ENCODE peak calls at places on chromosome 19, in nine cellular contexts. U is neural progenitor cell; G is activated CD4-positive, alpha-beta T cell treated with anti-CD3 and anti-CD28 coated beads, Interleukin-2, amount 10 ng/mL, durations not matched to agents 7 days and 5 days; C is heart right ventricle; D is heart left ventricle; I is effector memory CD4-positive, alpha-beta T cell; S is nucleus accumbens; P is PC-3; H is renal cortical epithelial cell. X is an unnamed sample.

GRCh38 chr19:19427302-19427701 is 21.8 kb downstream of the GATAD2A start:
- DNase-seq in C (no peak), H (no peak), U (no peak), G (no peak), D (no peak), S (no peak), P (no peak), I (no peak), X (no peak)

GRCh38 chr19:15672580-15673175 is at the start of gene CYP4F12:
- DNase-seq in U (no peak), C (peak; percentile 92), P (peak; percentile 56), D (peak; percentile 87), H (peak; percentile 4), I (no peak), S (no peak), G (no peak), X (no peak)

GRCh38 chr19:37114001-37114400 is 35.8 kb downstream of the ZNF420 start:
- DNase-seq in G (no peak), D (no peak), C (no peak), S (no peak), I (no peak), H (no peak), P (no peak), U (no peak), X (no peak)

GRCh38 chr19:48633148-48634035 is 3.8 kb downstream of the DBP start:
- DNase-seq in I (no peak), H (no peak), P (no peak), G (no peak), D (no peak), C (no peak), U (no peak), S (no peak), X (no peak)

GRCh38 chr19:33432408-33433170 is 59.1 kb downstream of the CEBPG start:
- DNase-seq in D (no peak), S (no peak), I (no peak), P (no peak), C (no peak), G (no peak), H (no peak), U (no peak), X (no peak)

GRCh38 chr19:20367811-20368294 is 197.7 kb downstream of the ZNF737 start:
- DNase-seq in U (peak; percentile 71), H (no peak), G (no peak), P (no peak), I (no peak), C (no peak), D (no peak), S (peak; percentile 23), X (no peak)

GRCh38 chr19:4803736-4804695 is 12.5 kb downstream of the FEM1A start:
- DNase-seq in U (peak; percentile 93), S (peak; percentile 20), G (peak; percentile 72), I (peak; percentile 36), D (peak; percentile 70), P (peak; percentile 80), C (peak; percentile 69), H (no peak), X (peak; percentile 63)

GRCh38 chr19:33794578-33795369 is 1.9 kb upstream of the KCTD15 start:
- DNase-seq in U (peak; percentile 59), P (no peak), G (no peak), S (no peak), C (peak; percentile 54), H (no peak), I (no peak), D (no peak), X (no peak)

GRCh38 chr19:30036154-30037129 is 94.4 kb downstream of the URI1 start:
- DNase-seq in C (no peak), G (no peak), S (no peak), H (peak; percentile 17), P (no peak), D (no peak), I (no peak), U (no peak), X (no peak)

GRCh38 chr19:16262618-16263017 is 62.0 kb upstream of the KLF2 start:
- DNase-seq in S (no peak), H (no peak), D (no peak), I (no peak), G (no peak), U (no peak), C (no peak), P (no peak), X (no peak)

GRCh38 chr19:18749362-18750231 is 41.5 kb downstream of the COMP start:
- DNase-seq in S (no peak), U (peak; percentile 42), C (no peak), G (no peak), P (no peak), D (no peak), H (no peak), I (no peak), X (no peak)

GRCh38 chr19:16104722-16105121 is 7.0 kb upstream of the RAB8A start:
- DNase-seq in S (no peak), P (no peak), C (no peak), G (no peak), D (no peak), H (no peak), U (no peak), I (no peak), X (no peak)

GRCh38 chr19:34838248-34838647 is 65.2 kb upstream of the ZNF599 start:
- DNase-seq in S (no peak), P (peak; percentile 12), H (no peak), I (no peak), G (no peak), U (peak; percentile 49), D (no peak), C (no peak), X (no peak)

GRCh38 chr19:2542341-2543069 is 66.6 kb downstream of the GADD45B start:
- DNase-seq in I (no peak), P (no peak), H (no peak), D (no peak), G (no peak), S (no peak), U (no peak), C (no peak), X (no peak)

GRCh38 chr19:1632462-1633268 is 19.8 kb downstream of the TCF3 start:
- DNase-seq in S (no peak), I (no peak), U (no peak), G (no peak), C (no peak), H (no peak), D (no peak), P (no peak), X (no peak)

GRCh38 chr19:4957981-4958380 is 10.9 kb upstream of the KDM4B start:
- DNase-seq in I (no peak), H (no peak), P (no peak), S (no peak), U (no peak), G (no peak), D (no peak), C (no peak), X (no peak)

GRCh38 chr19:54364775-54365257 is at the start of gene LAIR1:
- DNase-seq in H (no peak), S (no peak), C (peak; percentile 34), I (no peak), D (peak; percentile 52), U (no peak), P (no peak), G (peak; percentile 61), X (no peak)

GRCh38 chr19:19661675-19662251 is 1.7 kb downstream of the ATP13A1 start:
- DNase-seq in H (no peak), U (peak; percentile 87), S (no peak), P (no peak), I (peak; percentile 48), G (peak; percentile 56), D (no peak), C (no peak), X (no peak)

GRCh38 chr19:32692727-32693061 is 1.1 kb downstream of the NUDT19 start:
- DNase-seq in C (no peak), S (no peak), H (no peak), P (no peak), D (no peak), I (no peak), G (peak; percentile 13), U (no peak), X (no peak)

GRCh38 chr19:4454952-4455738 is 2.4 kb downstream of the UBXN6 start:
- DNase-seq in C (no peak), H (peak; percentile 13), U (no peak), I (no peak), D (peak; percentile 46), G (no peak), S (no peak), P (no peak), X (no peak)

GRCh38 chr19:23946569-23946968 is 31.9 kb downstream of the ZNF726 start:
- DNase-seq in G (no peak), C (no peak), S (no peak), D (no peak), H (no peak), U (no peak), I (no peak), P (no peak), X (no peak)

GRCh38 chr19:16363133-16363851 is 38.7 kb downstream of the KLF2 start:
- DNase-seq in H (no peak), G (no peak), C (no peak), P (no peak), D (no peak), S (no peak), I (no peak), U (no peak), X (no peak)

GRCh38 chr19:29842471-29843179 is 30.8 kb downstream of the CCNE1 start:
- DNase-seq in G (no peak), P (no peak), D (no peak), S (no peak), I (no peak), H (no peak), C (no peak), U (no peak), X (no peak)

X was measured in T-helper 1 cell.